ENCODE peak calls at places on chromosomes 7 and 10, in five cellular contexts. F is naive B cell, N is HTR-8/SVneo, L is mucosa of descending colon, E is psoas muscle. C is an unnamed sample.
A peak's percentile ranks its signal among the peaks of the same experiment; 100 is the strongest.

GRCh38 chr10:119299531-119299930 is 92.2 kb downstream of the GRK5 start:
- DNase-seq in F (no peak), N (no peak), L (peak; percentile 26), E (no peak), C (no peak)

GRCh38 chr7:126803060-126803665 is 449.6 kb downstream of the GRM8 start:
- DNase-seq in F (peak; percentile 8), N (peak; percentile 9), L (peak; percentile 85), E (no peak), C (peak; percentile 3)

GRCh38 chr10:119418401-119418800 is 124.1 kb downstream of the RGS10 start:
- DNase-seq in F (no peak), N (no peak), L (no peak), E (peak; percentile 49), C (no peak)

GRCh38 chr7:149624006-149624405 is 126.4 kb upstream of the ZNF746 start:
- DNase-seq in F (peak; percentile 43), N (peak; percentile 13), L (peak; percentile 55), E (peak; percentile 63), C (peak; percentile 37)

GRCh38 chr10:75754096-75754495 is 322.7 kb downstream of the LRMDA start:
- DNase-seq in F (no peak), N (no peak), L (no peak), E (no peak), C (no peak)

GRCh38 chr10:102906507-102906906 is 11.6 kb upstream of the CNNM2 start:
- DNase-seq in F (no peak), N (no peak), L (no peak), E (no peak), C (no peak)

GRCh38 chr10:871951-872403 is 59.5 kb downstream of the LARP4B start:
- DNase-seq in F (no peak), N (no peak), L (no peak), E (no peak), C (no peak)

GRCh38 chr7:4682621-4683042 is 537 bp downstream of the FOXK1 start:
- DNase-seq in F (no peak), N (no peak), L (peak; percentile 59), E (peak; percentile 77), C (peak; percentile 24)

GRCh38 chr10:29555746-29556481 is 78.9 kb downstream of the SVIL start:
- DNase-seq in F (no peak), N (peak; percentile 22), L (no peak), E (no peak), C (no peak)

GRCh38 chr10:73205121-73205520 is 37.2 kb downstream of the FAM149B1 start:
- DNase-seq in F (no peak), N (no peak), L (no peak), E (no peak), C (no peak)

GRCh38 chr7:112876877-112877276 is 86.7 kb upstream of the TMEM168 start:
- DNase-seq in F (no peak), N (no peak), L (no peak), E (no peak), C (no peak)

GRCh38 chr10:5511231-5511884 is 12.0 kb upstream of the CALML5 start:
- DNase-seq in F (no peak), N (no peak), L (no peak), E (peak; percentile 41), C (no peak)

GRCh38 chr7:10685040-10685439 is 288.6 kb upstream of the PHF14 start:
- DNase-seq in F (no peak), N (no peak), L (no peak), E (no peak), C (no peak)

GRCh38 chr7:18535811-18536413 is 40.4 kb downstream of the HDAC9 start:
- DNase-seq in F (no peak), N (no peak), L (no peak), E (no peak), C (no peak)

GRCh38 chr10:15244635-15245197 is 76.2 kb upstream of the NMT2 start:
- DNase-seq in F (no peak), N (no peak), L (no peak), E (no peak), C (no peak)

GRCh38 chr7:2760098-2760889 is 72.3 kb downstream of the AMZ1 start:
- DNase-seq in F (no peak), N (peak; percentile 74), L (peak; percentile 90), E (peak; percentile 80), C (no peak)

GRCh38 chr7:30549933-30550493 is 44.7 kb upstream of the GARS1 start:
- DNase-seq in F (no peak), N (no peak), L (no peak), E (no peak), C (no peak)

GRCh38 chr10:103648231-103648950 is 154.9 kb downstream of the NEURL1 start:
- DNase-seq in F (no peak), N (no peak), L (no peak), E (peak; percentile 69), C (no peak)

GRCh38 chr7:119594956-119595355 is 678.0 kb upstream of the KCND2 start:
- DNase-seq in F (no peak), N (no peak), L (no peak), E (no peak), C (no peak)

GRCh38 chr7:120079704-120080103 is 193.3 kb upstream of the KCND2 start:
- DNase-seq in F (no peak), N (no peak), L (no peak), E (no peak), C (no peak)

GRCh38 chr10:120607016-120607709 is 150.1 kb downstream of the PLPP4 start:
- DNase-seq in F (no peak), N (no peak), L (no peak), E (no peak), C (no peak)

GRCh38 chr7:117036836-117037235 is 83.5 kb downstream of the ST7 start:
- DNase-seq in F (no peak), N (no peak), L (no peak), E (no peak), C (no peak)

GRCh38 chr10:116271593-116272496 is 1.2 kb downstream of the GFRA1 start:
- DNase-seq in F (no peak), N (no peak), L (peak; percentile 7), E (peak; percentile 68), C (no peak)

GRCh38 chr7:139118803-139119485 is 9.4 kb upstream of the ZC3HAV1 start:
- DNase-seq in F (peak; percentile 76), N (no peak), L (peak; percentile 62), E (no peak), C (no peak)

GRCh38 chr10:102120987-102121738 is 995 bp upstream of the LDB1 start:
- DNase-seq in F (no peak), N (peak; percentile 75), L (peak; percentile 65), E (peak; percentile 73), C (no peak)

GRCh38 chr10:79220296-79220695 is 127.0 kb upstream of the PPIF start:
- DNase-seq in F (no peak), N (no peak), L (no peak), E (no peak), C (no peak)